ENCODE peak calls at places on chromosomes 3 and 15, in nine cellular contexts. F is adrenal gland; M is WERI-Rb-1; P is AG09309; R is stomach; I is dorsolateral prefrontal cortex; Q is psoas muscle; D is CD8-positive, alpha-beta T cell; X is lower leg skin. S is an unnamed sample.

GRCh38 chr3:126959144-126959920 is 23.6 kb upstream of the PLXNA1 start:
- DNase-seq in F (no peak), M (no peak), P (no peak), R (no peak), I (no peak), Q (peak; percentile 45), D (no peak), X (peak; percentile 75), S (no peak)

GRCh38 chr15:96270581-96271172 is 59.8 kb upstream of the NR2F2 start:
- DNase-seq in F (no peak), M (no peak), P (no peak), R (no peak), I (no peak), Q (no peak), D (no peak), X (no peak), S (no peak)

GRCh38 chr3:113157408-113157980 is 53.9 kb upstream of the BOC start:
- DNase-seq in F (no peak), M (no peak), P (no peak), R (no peak), I (no peak), Q (peak; percentile 64), D (no peak), X (peak; percentile 88), S (no peak)

GRCh38 chr3:158728851-158729250 is 3.4 kb downstream of the RARRES1 start:
- DNase-seq in F (no peak), M (no peak), P (no peak), R (no peak), I (no peak), Q (no peak), D (no peak), X (no peak), S (no peak)

GRCh38 chr15:50096158-50096821 is 22.7 kb downstream of the ATP8B4 start:
- DNase-seq in F (no peak), M (no peak), P (no peak), R (no peak), I (no peak), Q (no peak), D (no peak), X (no peak), S (no peak)

GRCh38 chr3:3800076-3800448 is 831 bp downstream of the LRRN1 start:
- DNase-seq in F (no peak), M (peak; percentile 14), P (no peak), R (peak; percentile 27), I (no peak), Q (peak; percentile 60), D (no peak), X (no peak), S (no peak)

GRCh38 chr3:13130464-13131193 is 57.4 kb upstream of the IQSEC1 start:
- DNase-seq in F (no peak), M (peak; percentile 66), P (no peak), R (no peak), I (no peak), Q (no peak), D (no peak), X (no peak), S (no peak)

GRCh38 chr3:27686642-27687041 is 35.5 kb downstream of the EOMES start:
- DNase-seq in F (no peak), M (no peak), P (peak; percentile 85), R (no peak), I (no peak), Q (no peak), D (no peak), X (no peak), S (peak; percentile 73)

GRCh38 chr15:49044761-49045571 is 1.3 kb downstream of the SECISBP2L start:
- DNase-seq in F (no peak), M (no peak), P (no peak), R (no peak), I (no peak), Q (no peak), D (no peak), X (no peak), S (no peak)

GRCh38 chr15:49042165-49042564 is 4.1 kb downstream of the SECISBP2L start:
- DNase-seq in F (no peak), M (no peak), P (no peak), R (no peak), I (no peak), Q (no peak), D (no peak), X (no peak), S (no peak)

GRCh38 chr15:49045691-49046112 is 544 bp downstream of the SECISBP2L start:
- DNase-seq in F (no peak), M (no peak), P (no peak), R (no peak), I (no peak), Q (no peak), D (no peak), X (no peak), S (peak; percentile 23)

GRCh38 chr15:49046113-49046883 is at the start of gene SECISBP2L:
- DNase-seq in F (peak; percentile 93), M (peak; percentile 97), P (peak; percentile 68), R (peak; percentile 94), I (peak; percentile 89), Q (peak; percentile 95), D (peak; percentile 76), X (peak; percentile 99), S (peak; percentile 85)

GRCh38 chr15:49044002-49044401 is 2.2 kb downstream of the SECISBP2L start:
- DNase-seq in F (no peak), M (no peak), P (no peak), R (no peak), I (no peak), Q (no peak), D (no peak), X (no peak), S (no peak)
- H3K4me3 ChIP-seq in F (no peak overlapping the region), M (no peak overlapping the region), P (no peak overlapping the region), R (peak overlapping the region; percentile 74), I (peak overlapping the region; percentile 92), Q (peak overlapping the region; percentile 95), D (no peak overlapping the region), X (no peak overlapping the region), S (peak overlapping the region; percentile 84)

DNA sequence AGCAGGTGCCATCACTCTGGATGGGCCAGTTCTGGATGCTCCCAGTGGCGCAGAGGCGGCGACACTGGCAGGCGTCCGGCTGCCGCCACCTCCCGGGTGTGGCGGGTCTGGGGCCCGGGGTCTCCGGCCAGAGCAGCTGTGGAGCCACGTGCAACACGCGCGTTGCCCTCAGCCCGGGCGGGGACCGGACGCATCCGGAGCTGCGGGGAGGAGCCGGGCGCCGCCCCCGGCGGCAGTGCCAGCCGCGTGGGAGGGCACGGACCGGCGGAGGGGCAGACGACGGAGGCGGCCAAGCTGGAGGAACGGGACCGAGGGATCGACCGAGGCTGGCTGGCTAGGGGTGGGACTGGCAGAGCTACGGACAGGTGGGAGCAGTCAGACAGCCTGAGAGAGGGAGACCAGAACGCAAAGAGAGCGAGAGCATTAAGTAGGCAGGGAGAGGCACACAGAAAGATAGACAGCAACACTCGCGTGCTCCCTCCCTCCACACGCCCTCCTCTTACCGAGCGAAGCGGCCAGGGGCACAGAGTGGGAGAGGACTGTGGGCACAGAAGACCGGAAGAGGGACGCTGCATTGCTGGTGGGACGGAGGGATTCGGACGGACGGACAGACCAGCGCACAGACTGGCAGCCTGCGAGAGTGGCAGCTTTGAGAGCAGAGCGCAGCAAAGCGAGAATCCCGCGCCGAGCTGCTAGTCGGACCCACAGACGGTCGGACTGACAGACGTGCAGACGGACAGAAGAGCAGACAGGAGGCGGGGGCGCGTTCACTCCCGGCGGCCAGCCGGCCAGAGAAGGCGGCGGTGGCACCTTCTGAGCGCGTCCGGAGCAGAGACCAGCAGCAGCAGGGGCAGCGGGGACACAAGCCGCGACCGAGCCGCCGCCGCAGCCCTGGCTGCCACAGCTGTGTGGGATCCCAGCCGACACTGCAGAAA is at the start of gene ARPP21:
- DNase-seq in F (no peak), M (no peak), P (no peak), R (no peak), I (peak; percentile 35), Q (peak; percentile 89), D (no peak), X (no peak), S (no peak)
- TF ChIP-seq CTCF in F (no peak), M (no peak), P (no peak), R (no peak), I (peak; percentile 9), Q (no peak), D (no peak), X (no peak), S (no peak)

GRCh38 chr3:179265875-179266274 is 15.0 kb upstream of the KCNMB3 start:
- DNase-seq in F (no peak), M (no peak), P (no peak), R (no peak), I (no peak), Q (no peak), D (no peak), X (no peak), S (no peak)

GRCh38 chr3:179266701-179267211 is 15.8 kb upstream of the KCNMB3 start:
- DNase-seq in F (peak; percentile 20), M (no peak), P (no peak), R (no peak), I (no peak), Q (no peak), D (no peak), X (no peak), S (no peak)

GRCh38 chr3:179264456-179264855 is 13.5 kb upstream of the KCNMB3 start:
- DNase-seq in F (no peak), M (no peak), P (no peak), R (no peak), I (no peak), Q (no peak), D (no peak), X (no peak), S (no peak)

GRCh38 chr3:179263134-179263533 is 12.2 kb upstream of the KCNMB3 start:
- DNase-seq in F (no peak), M (no peak), P (no peak), R (no peak), I (no peak), Q (no peak), D (no peak), X (no peak), S (no peak)

DNA sequence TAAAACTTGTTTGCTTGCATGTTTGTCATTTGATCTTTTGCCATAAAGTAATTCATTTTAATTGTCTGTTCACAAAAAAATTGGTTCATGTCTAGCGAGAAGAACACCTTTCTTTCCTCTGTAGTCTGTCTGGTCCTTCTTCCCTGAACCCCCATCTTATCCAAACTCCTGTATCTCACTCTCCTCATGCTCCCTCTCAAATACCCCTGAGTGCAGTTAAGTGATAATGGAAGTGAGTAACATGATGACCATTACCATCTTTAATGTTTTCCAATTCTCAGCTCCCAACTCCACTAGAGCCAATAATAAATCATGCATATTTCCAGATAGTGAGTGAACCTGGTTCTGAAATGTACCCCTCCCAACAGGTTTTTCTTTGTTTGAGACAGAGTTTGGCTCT is 14.2 kb upstream of the KCNMB3 start:
- DNase-seq in F (no peak), M (no peak), P (no peak), R (no peak), I (no peak), Q (no peak), D (no peak), X (no peak), S (no peak)
- H3K4me3 ChIP-seq in F (no peak overlapping the region), M (no peak overlapping the region), P (no peak overlapping the region), R (no peak overlapping the region), I (no peak overlapping the region), Q (no peak overlapping the region), D (no peak overlapping the region), X (no peak overlapping the region), S (no peak overlapping the region)

DNA sequence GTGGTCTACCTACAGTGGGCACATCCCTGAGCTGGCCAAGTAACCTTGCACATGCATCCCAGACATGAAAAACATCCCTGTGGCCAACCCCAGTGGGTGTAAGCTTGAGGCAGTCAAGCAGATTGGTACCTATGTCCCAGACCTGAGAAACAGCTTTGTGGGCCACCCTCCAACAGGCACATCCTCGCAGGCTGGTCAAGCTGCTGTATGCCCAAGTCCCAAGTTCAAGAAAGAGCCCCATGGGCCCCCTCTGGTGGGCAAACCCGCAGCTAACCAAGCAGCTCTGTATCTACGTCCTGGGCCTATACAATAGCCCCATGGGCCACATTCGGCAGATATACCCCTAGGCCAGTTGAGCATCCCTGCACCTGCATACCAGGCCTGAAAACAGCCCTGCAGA is 186.3 kb upstream of the GPR149 start:
- DNase-seq in F (no peak), M (peak; percentile 30), P (no peak), R (no peak), I (no peak), Q (no peak), D (no peak), X (no peak), S (no peak)
- TF ChIP-seq CTCF in F (no peak), M (peak; percentile 42), P (no peak), R (no peak), I (no peak), Q (no peak), D (no peak), X (no peak), S (no peak)

S was measured in astrocyte of the cerebellum.